ENCODE peak calls at places on chromosomes 16 and 17, in nine cellular contexts. S is fibroblast of villous mesenchyme, C is AG09309, E is tibial nerve, P is HCT116, Z is esophagus squamous epithelium, F is PC-3, L is GM06990, D is brain microvascular endothelial cell. I is an unnamed sample.
A peak's percentile ranks its signal among the peaks of the same experiment; 100 is the strongest.

GRCh38 chr16:24939738-24940137 is 75.4 kb downstream of the ARHGAP17 start:
- DNase-seq in S (no peak), C (no peak), E (no peak), P (no peak), Z (no peak), F (no peak), L (no peak), D (no peak), I (no peak)

GRCh38 chr17:70478883-70479282 is 309.6 kb downstream of the KCNJ2 start:
- DNase-seq in S (no peak), C (no peak), E (no peak), P (no peak), Z (no peak), F (no peak), L (no peak), D (no peak), I (no peak)

GRCh38 chr17:27545562-27546229 is 85.3 kb upstream of the LGALS9 start:
- DNase-seq in S (peak; percentile 96), C (no peak), E (no peak), P (no peak), Z (no peak), F (no peak), L (no peak), D (no peak), I (no peak)

GRCh38 chr16:49494386-49495150 is 121.0 kb downstream of the C16orf78 start:
- DNase-seq in S (no peak), C (no peak), E (no peak), P (no peak), Z (no peak), F (no peak), L (no peak), D (no peak), I (no peak)

GRCh38 chr16:85136213-85136704 is 24.0 kb upstream of the CIBAR2 start:
- DNase-seq in S (peak; percentile 81), C (no peak), E (no peak), P (no peak), Z (no peak), F (no peak), L (no peak), D (no peak), I (peak; percentile 30)

GRCh38 chr17:66255112-66255511 is 25.9 kb upstream of the APOH start:
- DNase-seq in S (peak; percentile 85), C (no peak), E (no peak), P (peak; percentile 79), Z (no peak), F (peak; percentile 93), L (peak; percentile 16), D (peak; percentile 63), I (peak; percentile 92)

GRCh38 chr17:4953461-4953961 is 2.6 kb downstream of the ENO3 start:
- DNase-seq in S (peak; percentile 75), C (peak; percentile 58), E (no peak), P (no peak), Z (no peak), F (no peak), L (no peak), D (peak; percentile 60), I (peak; percentile 65)

GRCh38 chr16:57698812-57699405 is 4.3 kb downstream of the DRC7 start:
- DNase-seq in S (no peak), C (no peak), E (no peak), P (no peak), Z (no peak), F (no peak), L (no peak), D (no peak), I (no peak)

GRCh38 chr17:5584383-5584951 is at the start of gene NLRP1:
- DNase-seq in S (peak; percentile 94), C (peak; percentile 80), E (peak; percentile 77), P (peak; percentile 71), Z (peak; percentile 71), F (peak; percentile 86), L (peak; percentile 80), D (peak; percentile 87), I (peak; percentile 93)

GRCh38 chr16:52851211-52851740 is 201.4 kb downstream of the CHD9NB start:
- DNase-seq in S (no peak), C (no peak), E (no peak), P (no peak), Z (no peak), F (no peak), L (no peak), D (no peak), I (no peak)

GRCh38 chr17:46026815-46027125 is 27.7 kb downstream of the STH start:
- DNase-seq in S (no peak), C (no peak), E (no peak), P (no peak), Z (no peak), F (no peak), L (no peak), D (no peak), I (no peak)

GRCh38 chr17:29243792-29244191 is 2.9 kb upstream of the CRYBA1 start:
- DNase-seq in S (peak; percentile 39), C (no peak), E (no peak), P (no peak), Z (no peak), F (peak; percentile 39), L (no peak), D (peak; percentile 66), I (peak; percentile 43)

GRCh38 chr17:49928826-49929475 is 40.0 kb upstream of the DLX4 start:
- DNase-seq in S (no peak), C (no peak), E (no peak), P (peak; percentile 33), Z (no peak), F (peak; percentile 54), L (no peak), D (no peak), I (no peak)

GRCh38 chr17:6713130-6713917 is at the start of gene SLC13A5:
- DNase-seq in S (peak; percentile 21), C (no peak), E (no peak), P (no peak), Z (no peak), F (no peak), L (no peak), D (no peak), I (peak; percentile 36)
- H3K4me3 ChIP-seq in S (peak within 1 kb of the TSS; percentile 43), C (peak within 1 kb of the TSS; percentile 10), E (no peak within 1 kb of the TSS), P (no peak within 1 kb of the TSS), Z (peak within 1 kb of the TSS; percentile 46), F (no peak within 1 kb of the TSS), L (no peak within 1 kb of the TSS), D (peak within 1 kb of the TSS; percentile 37), I (no peak within 1 kb of the TSS)

DNA sequence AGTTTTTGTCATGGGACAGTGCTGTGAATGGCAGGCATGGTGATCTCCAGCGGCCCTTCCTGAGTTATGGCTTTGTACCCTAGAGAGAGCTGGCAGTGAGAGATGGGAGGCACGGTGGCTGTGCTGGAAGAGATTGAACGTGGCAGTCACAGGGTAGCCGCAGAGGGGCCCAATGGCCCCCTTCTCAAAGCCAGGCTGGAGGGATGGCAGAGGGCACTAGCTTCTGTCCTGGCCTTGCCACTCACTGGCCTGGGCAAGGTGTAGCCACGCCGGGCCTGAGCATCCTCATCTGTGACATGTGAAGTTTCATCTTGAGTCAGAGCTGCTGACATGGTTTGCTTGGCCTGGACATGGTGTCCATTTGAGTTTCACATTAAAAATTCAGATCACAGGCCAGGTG is 3.9 kb upstream of the ATP2A1 start:
- DNase-seq in S (no peak), C (no peak), E (no peak), P (no peak), Z (no peak), F (no peak), L (no peak), D (no peak), I (no peak)
- H3K4me3 ChIP-seq in S (no peak overlapping the region), C (no peak overlapping the region), E (no peak overlapping the region), P (no peak overlapping the region), Z (no peak overlapping the region), F (no peak overlapping the region), L (no peak overlapping the region), D (no peak overlapping the region), I (no peak overlapping the region)

GRCh38 chr16:27314986-27315332 is 1.2 kb downstream of the IL4R start:
- DNase-seq in S (no peak), C (no peak), E (no peak), P (no peak), Z (no peak), F (no peak), L (no peak), D (no peak), I (no peak)

GRCh38 chr16:27317320-27317719 is 3.5 kb downstream of the IL4R start:
- DNase-seq in S (no peak), C (no peak), E (no peak), P (no peak), Z (no peak), F (no peak), L (no peak), D (no peak), I (no peak)

GRCh38 chr16:27314161-27314723 is 468 bp downstream of the IL4R start:
- DNase-seq in S (peak; percentile 98), C (peak; percentile 81), E (no peak), P (peak; percentile 42), Z (no peak), F (peak; percentile 78), L (no peak), D (peak; percentile 97), I (peak; percentile 75)

GRCh38 chr16:27316038-27316680 is 2.4 kb downstream of the IL4R start:
- DNase-seq in S (no peak), C (no peak), E (no peak), P (no peak), Z (no peak), F (no peak), L (no peak), D (no peak), I (no peak)

GRCh38 chr16:27315333-27316037 is 1.7 kb downstream of the IL4R start:
- DNase-seq in S (peak; percentile 89), C (peak; percentile 39), E (no peak), P (peak; percentile 43), Z (no peak), F (peak; percentile 91), L (peak; percentile 35), D (peak; percentile 57), I (peak; percentile 27)
- H3K4me3 ChIP-seq in S (peak overlapping the region; percentile 90), C (peak overlapping the region; percentile 0), E (no peak overlapping the region), P (peak overlapping the region; percentile 95), Z (peak overlapping the region; percentile 98), F (peak overlapping the region; percentile 93), L (peak overlapping the region; percentile 86), D (peak overlapping the region; percentile 85), I (peak overlapping the region; percentile 64)

GRCh38 chr17:72590382-72590781 is 469.6 kb downstream of the SOX9 start:
- DNase-seq in S (peak; percentile 46), C (no peak), E (no peak), P (no peak), Z (no peak), F (peak; percentile 93), L (no peak), D (peak; percentile 43), I (peak; percentile 82)
- H3K4me3 ChIP-seq in S (peak overlapping the region; percentile 64), C (peak overlapping the region; percentile 84), E (peak overlapping the region; percentile 67), P (peak overlapping the region; percentile 81), Z (peak overlapping the region; percentile 80), F (peak overlapping the region; percentile 95), L (no peak overlapping the region), D (peak overlapping the region; percentile 98), I (peak overlapping the region; percentile 83)

DNA sequence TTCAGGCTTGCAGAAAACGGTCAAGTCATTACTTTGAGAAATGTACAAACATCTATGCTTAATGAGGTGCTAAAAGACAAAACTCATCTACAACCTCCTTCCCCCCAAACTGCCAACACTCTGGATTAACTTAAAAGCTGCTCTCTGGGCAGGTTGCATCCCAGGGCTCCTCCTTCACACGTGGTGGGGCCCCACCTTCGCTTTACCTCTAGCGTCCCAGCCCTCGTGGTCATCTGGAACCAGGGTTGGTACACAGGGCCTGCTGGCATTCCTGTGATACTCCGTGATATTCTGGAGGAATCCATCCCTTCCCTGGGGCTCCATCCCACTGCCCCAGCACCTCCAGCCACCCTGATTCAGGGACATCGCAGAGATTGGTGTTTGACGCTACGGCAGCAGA is 4.8 kb downstream of the METRNL start:
- DNase-seq in S (no peak), C (no peak), E (no peak), P (no peak), Z (no peak), F (no peak), L (no peak), D (no peak), I (no peak)
- H3K4me3 ChIP-seq in S (peak overlapping the region; percentile 0), C (peak overlapping the region; percentile 21), E (no peak overlapping the region), P (no peak overlapping the region), Z (peak overlapping the region; percentile 16), F (no peak overlapping the region), L (no peak overlapping the region), D (peak overlapping the region; percentile 9), I (peak overlapping the region; percentile 46)

I was measured in adipocyte.